ENCODE peak calls at places on chromosomes 6 and 20, in six cellular contexts. G is HuH-7.5, K is SW 1271, O is sciatic nerve, D is B cell, F is NAMALWA. T is an unnamed sample.

GRCh38 chr6:170200458-170200891 is 90.4 kb downstream of the DLL1 start:
- DNase-seq in F (no peak), D (no peak), O (no peak), G (no peak), K (no peak), T (no peak)

GRCh38 chr6:139124887-139125672 is 9.8 kb upstream of the HECA start:
- DNase-seq in F (peak), K (no peak), D (peak), G (peak), O (no peak), T (peak)

GRCh38 chr6:145865595-145865994 is 51.0 kb upstream of the FBXO30 start:
- DNase-seq in F (no peak), K (no peak), O (no peak), D (peak), G (no peak), T (no peak)

GRCh38 chr20:62392621-62393164 is 5.8 kb downstream of the RPS21 start:
- DNase-seq in O (no peak), D (no peak), F (no peak), K (no peak), G (no peak), T (no peak)

GRCh38 chr6:36545767-36546663 is 1.3 kb downstream of the STK38 start:
- DNase-seq in O (no peak), F (peak), K (no peak), G (no peak), D (peak), T (peak)

GRCh38 chr6:88499845-88500699 is 333.9 kb upstream of the CNR1 start:
- DNase-seq in G (no peak), O (no peak), D (peak), K (no peak), F (peak), T (no peak)

GRCh38 chr6:38195113-38195635 is 375.6 kb downstream of the ZFAND3 start:
- DNase-seq in D (no peak), G (no peak), O (no peak), K (no peak), F (no peak), T (no peak)

GRCh38 chr6:125701354-125701668 is 48.1 kb upstream of the HEY2 start:
- DNase-seq in O (no peak), F (no peak), D (no peak), G (no peak), K (no peak), T (no peak)

GRCh38 chr6:127641905-127642304 is 64.9 kb downstream of the C6orf58 start:
- DNase-seq in G (peak), D (peak), F (peak), K (no peak), O (no peak), T (peak)

GRCh38 chr6:14290448-14291388 is 173.1 kb downstream of the CD83 start:
- DNase-seq in K (no peak), D (no peak), O (no peak), G (no peak), F (no peak), T (no peak)

GRCh38 chr20:63290677-63291472 is 2.1 kb upstream of the COL20A1 start:
- DNase-seq in O (no peak), D (peak), F (peak), K (no peak), G (peak), T (peak)

GRCh38 chr20:61778485-61778863 is 287.2 kb downstream of the TAF4 start:
- DNase-seq in F (no peak), O (no peak), D (no peak), K (no peak), G (no peak), T (no peak)

GRCh38 chr6:28370440-28370839 is 20.7 kb downstream of the ZKSCAN3 start:
- DNase-seq in D (no peak), F (no peak), K (no peak), G (no peak), O (no peak), T (no peak)